ENCODE peak calls at places on chromosomes 16 and 17, in nine cellular contexts. One of them, this sample, is unnamed.
A peak's percentile ranks its signal among the peaks of the same experiment; 100 is the strongest.

GRCh38 chr17:46795379-46795952 is 23.0 kb downstream of the WNT3 start:
- DNase-seq in BJ: no peak
- DNase-seq in pancreas: no peak
- DNase-seq in fibroblast of the aortic adventitia: no peak
- DNase-seq in GM23338: no peak
- DNase-seq in AG10803: no peak
- DNase-seq in stomach: no peak
- DNase-seq in fibroblast of lung: no peak
- DNase-seq in psoas muscle: no peak
- DNase-seq in this sample: peak; percentile 13

GRCh38 chr17:57760001-57760400 is 14.9 kb upstream of the CCDC182 start:
- DNase-seq in BJ: no peak
- DNase-seq in pancreas: no peak
- DNase-seq in fibroblast of the aortic adventitia: no peak
- DNase-seq in GM23338: no peak
- DNase-seq in AG10803: no peak
- DNase-seq in stomach: no peak
- DNase-seq in fibroblast of lung: no peak
- DNase-seq in psoas muscle: no peak
- DNase-seq in this sample: no peak

GRCh38 chr17:57931488-57932137 is 23.6 kb downstream of the CUEDC1 start:
- DNase-seq in BJ: no peak
- DNase-seq in pancreas: no peak
- DNase-seq in fibroblast of the aortic adventitia: no peak
- DNase-seq in GM23338: no peak
- DNase-seq in AG10803: no peak
- DNase-seq in stomach: no peak
- DNase-seq in fibroblast of lung: no peak
- DNase-seq in psoas muscle: no peak
- DNase-seq in this sample: no peak

GRCh38 chr16:71781741-71782140 is 26.9 kb downstream of the AP1G1 start:
- DNase-seq in BJ: no peak
- DNase-seq in pancreas: no peak
- DNase-seq in fibroblast of the aortic adventitia: peak; percentile 18
- DNase-seq in GM23338: no peak
- DNase-seq in AG10803: peak; percentile 26
- DNase-seq in stomach: no peak
- DNase-seq in fibroblast of lung: peak; percentile 6
- DNase-seq in psoas muscle: no peak
- DNase-seq in this sample: peak; percentile 18

GRCh38 chr17:33291248-33292183 is 1.6 kb downstream of the ASIC2 start:
- DNase-seq in BJ: no peak
- DNase-seq in pancreas: no peak
- DNase-seq in fibroblast of the aortic adventitia: no peak
- DNase-seq in GM23338: peak; percentile 71
- DNase-seq in AG10803: peak; percentile 8
- DNase-seq in stomach: no peak
- DNase-seq in fibroblast of lung: peak; percentile 45
- DNase-seq in psoas muscle: peak; percentile 20
- DNase-seq in this sample: peak; percentile 10

GRCh38 chr17:50564916-50565315 is 4.4 kb downstream of the CACNA1G start:
- DNase-seq in BJ: no peak
- DNase-seq in pancreas: no peak
- DNase-seq in fibroblast of the aortic adventitia: peak; percentile 91
- DNase-seq in GM23338: no peak
- DNase-seq in AG10803: peak; percentile 94
- DNase-seq in stomach: no peak
- DNase-seq in fibroblast of lung: peak; percentile 77
- DNase-seq in psoas muscle: peak; percentile 84
- DNase-seq in this sample: peak; percentile 76

GRCh38 chr16:50246299-50247122 is 19.8 kb upstream of the ADCY7 start:
- DNase-seq in BJ: no peak
- DNase-seq in pancreas: peak; percentile 48
- DNase-seq in fibroblast of the aortic adventitia: no peak
- DNase-seq in GM23338: peak; percentile 66
- DNase-seq in AG10803: no peak
- DNase-seq in stomach: no peak
- DNase-seq in fibroblast of lung: no peak
- DNase-seq in psoas muscle: no peak
- DNase-seq in this sample: no peak

GRCh38 chr17:77002103-77003045 is 134.2 kb downstream of the MGAT5B start:
- DNase-seq in BJ: no peak
- DNase-seq in pancreas: no peak
- DNase-seq in fibroblast of the aortic adventitia: peak; percentile 38
- DNase-seq in GM23338: peak; percentile 40
- DNase-seq in AG10803: peak; percentile 27
- DNase-seq in stomach: no peak
- DNase-seq in fibroblast of lung: peak; percentile 58
- DNase-seq in psoas muscle: no peak
- DNase-seq in this sample: peak; percentile 66

GRCh38 chr17:71361691-71362450 is 758.9 kb upstream of the SOX9 start:
- DNase-seq in BJ: no peak
- DNase-seq in pancreas: no peak
- DNase-seq in fibroblast of the aortic adventitia: no peak
- DNase-seq in GM23338: no peak
- DNase-seq in AG10803: peak; percentile 47
- DNase-seq in stomach: no peak
- DNase-seq in fibroblast of lung: peak; percentile 77
- DNase-seq in psoas muscle: no peak
- DNase-seq in this sample: peak; percentile 25

GRCh38 chr16:31452631-31453106 is 6.6 kb upstream of the ARMC5 start:
- DNase-seq in BJ: peak; percentile 77
- DNase-seq in pancreas: no peak
- DNase-seq in fibroblast of the aortic adventitia: peak; percentile 94
- DNase-seq in GM23338: peak; percentile 42
- DNase-seq in AG10803: peak; percentile 96
- DNase-seq in stomach: no peak
- DNase-seq in fibroblast of lung: peak; percentile 93
- DNase-seq in psoas muscle: no peak
- DNase-seq in this sample: peak; percentile 92

GRCh38 chr17:44248220-44248529 is 19.8 kb downstream of the SLC4A1 start:
- DNase-seq in BJ: no peak
- DNase-seq in pancreas: no peak
- DNase-seq in fibroblast of the aortic adventitia: no peak
- DNase-seq in GM23338: no peak
- DNase-seq in AG10803: no peak
- DNase-seq in stomach: no peak
- DNase-seq in fibroblast of lung: no peak
- DNase-seq in psoas muscle: no peak
- DNase-seq in this sample: no peak

GRCh38 chr17:81025756-81026155 is 9.2 kb upstream of the BAIAP2 start:
- DNase-seq in BJ: no peak
- DNase-seq in pancreas: no peak
- DNase-seq in fibroblast of the aortic adventitia: peak; percentile 54
- DNase-seq in GM23338: no peak
- DNase-seq in AG10803: peak; percentile 43
- DNase-seq in stomach: no peak
- DNase-seq in fibroblast of lung: no peak
- DNase-seq in psoas muscle: peak; percentile 52
- DNase-seq in this sample: no peak

GRCh38 chr17:16150251-16150859 is 65.0 kb downstream of the NCOR1 start:
- DNase-seq in BJ: no peak
- DNase-seq in pancreas: no peak
- DNase-seq in fibroblast of the aortic adventitia: peak; percentile 37
- DNase-seq in GM23338: no peak
- DNase-seq in AG10803: peak; percentile 16
- DNase-seq in stomach: no peak
- DNase-seq in fibroblast of lung: peak; percentile 61
- DNase-seq in psoas muscle: no peak
- DNase-seq in this sample: peak; percentile 77

GRCh38 chr17:73933871-73934270 is 269.6 kb upstream of the RPL38 start:
- DNase-seq in BJ: no peak
- DNase-seq in pancreas: no peak
- DNase-seq in fibroblast of the aortic adventitia: no peak
- DNase-seq in GM23338: peak; percentile 25
- DNase-seq in AG10803: peak; percentile 15
- DNase-seq in stomach: no peak
- DNase-seq in fibroblast of lung: no peak
- DNase-seq in psoas muscle: no peak
- DNase-seq in this sample: no peak

GRCh38 chr17:81354944-81355327 is 40.3 kb upstream of the BAHCC1 start:
- DNase-seq in BJ: no peak
- DNase-seq in pancreas: peak; percentile 93
- DNase-seq in fibroblast of the aortic adventitia: no peak
- DNase-seq in GM23338: no peak
- DNase-seq in AG10803: no peak
- DNase-seq in stomach: no peak
- DNase-seq in fibroblast of lung: no peak
- DNase-seq in psoas muscle: no peak
- DNase-seq in this sample: no peak

GRCh38 chr17:45016823-45017222 is 34.6 kb downstream of the DCAKD start:
- DNase-seq in BJ: no peak
- DNase-seq in pancreas: no peak
- DNase-seq in fibroblast of the aortic adventitia: no peak
- DNase-seq in GM23338: peak; percentile 74
- DNase-seq in AG10803: peak; percentile 19
- DNase-seq in stomach: no peak
- DNase-seq in fibroblast of lung: no peak
- DNase-seq in psoas muscle: no peak
- DNase-seq in this sample: no peak

GRCh38 chr17:44001461-44001920 is 2.9 kb upstream of the NAGS start:
- DNase-seq in BJ: no peak
- DNase-seq in pancreas: no peak
- DNase-seq in fibroblast of the aortic adventitia: no peak
- DNase-seq in GM23338: no peak
- DNase-seq in AG10803: no peak
- DNase-seq in stomach: no peak
- DNase-seq in fibroblast of lung: no peak
- DNase-seq in psoas muscle: no peak
- DNase-seq in this sample: no peak

GRCh38 chr17:83162035-83162745 is 82.8 kb downstream of the METRNL start:
- DNase-seq in BJ: no peak
- DNase-seq in pancreas: no peak
- DNase-seq in fibroblast of the aortic adventitia: no peak
- DNase-seq in GM23338: no peak
- DNase-seq in AG10803: no peak
- DNase-seq in stomach: no peak
- DNase-seq in fibroblast of lung: no peak
- DNase-seq in psoas muscle: no peak
- DNase-seq in this sample: no peak
- TF ChIP-seq CTCF in BJ: no peak
- TF ChIP-seq CTCF in pancreas: no peak
- TF ChIP-seq CTCF in fibroblast of the aortic adventitia: no peak
- TF ChIP-seq CTCF in GM23338: no peak
- TF ChIP-seq CTCF in AG10803: no peak
- TF ChIP-seq CTCF in stomach: no peak
- TF ChIP-seq CTCF in fibroblast of lung: no peak
- TF ChIP-seq CTCF in psoas muscle: no peak
- TF ChIP-seq CTCF in this sample: no peak

GRCh38 chr16:27242398-27242797 is 26.2 kb downstream of the NSMCE1 start:
- DNase-seq in BJ: no peak
- DNase-seq in pancreas: no peak
- DNase-seq in fibroblast of the aortic adventitia: no peak
- DNase-seq in GM23338: no peak
- DNase-seq in AG10803: no peak
- DNase-seq in stomach: no peak
- DNase-seq in fibroblast of lung: no peak
- DNase-seq in psoas muscle: no peak
- DNase-seq in this sample: no peak
- H3K4me3 ChIP-seq in BJ: no peak overlapping the region
- H3K4me3 ChIP-seq in pancreas: no peak overlapping the region
- H3K4me3 ChIP-seq in fibroblast of the aortic adventitia: no peak overlapping the region
- H3K4me3 ChIP-seq in GM23338: no peak overlapping the region
- H3K4me3 ChIP-seq in AG10803: peak overlapping the region; percentile 39
- H3K4me3 ChIP-seq in stomach: no peak overlapping the region
- H3K4me3 ChIP-seq in fibroblast of lung: peak overlapping the region; percentile 38
- H3K4me3 ChIP-seq in psoas muscle: no peak overlapping the region
- H3K4me3 ChIP-seq in this sample: peak overlapping the region; percentile 39

GRCh38 chr17:64216385-64217248 is 46.4 kb downstream of the TEX2 start:
- DNase-seq in BJ: no peak
- DNase-seq in pancreas: peak; percentile 45
- DNase-seq in fibroblast of the aortic adventitia: peak; percentile 82
- DNase-seq in GM23338: peak; percentile 57
- DNase-seq in AG10803: no peak
- DNase-seq in stomach: peak; percentile 53
- DNase-seq in fibroblast of lung: peak; percentile 51
- DNase-seq in psoas muscle: peak; percentile 44
- DNase-seq in this sample: peak; percentile 62
- TF ChIP-seq CTCF in BJ: peak; percentile 15
- TF ChIP-seq CTCF in pancreas: no peak
- TF ChIP-seq CTCF in fibroblast of the aortic adventitia: no peak
- TF ChIP-seq CTCF in GM23338: peak; percentile 63
- TF ChIP-seq CTCF in AG10803: no peak
- TF ChIP-seq CTCF in stomach: no peak
- TF ChIP-seq CTCF in fibroblast of lung: no peak
- TF ChIP-seq CTCF in psoas muscle: no peak
- TF ChIP-seq CTCF in this sample: peak; percentile 5

GRCh38 chr16:280552-280951 is at the start of gene ARHGDIG:
- DNase-seq in BJ: no peak
- DNase-seq in pancreas: peak; percentile 62
- DNase-seq in fibroblast of the aortic adventitia: no peak
- DNase-seq in GM23338: peak; percentile 54
- DNase-seq in AG10803: no peak
- DNase-seq in stomach: no peak
- DNase-seq in fibroblast of lung: no peak
- DNase-seq in psoas muscle: no peak
- DNase-seq in this sample: no peak

GRCh38 chr16:282491-282890 is 473 bp upstream of the PDIA2 start:
- DNase-seq in BJ: no peak
- DNase-seq in pancreas: peak; percentile 52
- DNase-seq in fibroblast of the aortic adventitia: no peak
- DNase-seq in GM23338: no peak
- DNase-seq in AG10803: no peak
- DNase-seq in stomach: no peak
- DNase-seq in fibroblast of lung: no peak
- DNase-seq in psoas muscle: no peak
- DNase-seq in this sample: no peak

GRCh38 chr16:280005-280421 is 378 bp upstream of the ARHGDIG start:
- DNase-seq in BJ: no peak
- DNase-seq in pancreas: peak; percentile 67
- DNase-seq in fibroblast of the aortic adventitia: no peak
- DNase-seq in GM23338: peak; percentile 42
- DNase-seq in AG10803: no peak
- DNase-seq in stomach: no peak
- DNase-seq in fibroblast of lung: no peak
- DNase-seq in psoas muscle: no peak
- DNase-seq in this sample: no peak

GRCh38 chr16:281660-282249 is 1.2 kb upstream of the PDIA2 start:
- DNase-seq in BJ: no peak
- DNase-seq in pancreas: peak; percentile 63
- DNase-seq in fibroblast of the aortic adventitia: no peak
- DNase-seq in GM23338: no peak
- DNase-seq in AG10803: no peak
- DNase-seq in stomach: no peak
- DNase-seq in fibroblast of lung: no peak
- DNase-seq in psoas muscle: no peak
- DNase-seq in this sample: no peak

DNA sequence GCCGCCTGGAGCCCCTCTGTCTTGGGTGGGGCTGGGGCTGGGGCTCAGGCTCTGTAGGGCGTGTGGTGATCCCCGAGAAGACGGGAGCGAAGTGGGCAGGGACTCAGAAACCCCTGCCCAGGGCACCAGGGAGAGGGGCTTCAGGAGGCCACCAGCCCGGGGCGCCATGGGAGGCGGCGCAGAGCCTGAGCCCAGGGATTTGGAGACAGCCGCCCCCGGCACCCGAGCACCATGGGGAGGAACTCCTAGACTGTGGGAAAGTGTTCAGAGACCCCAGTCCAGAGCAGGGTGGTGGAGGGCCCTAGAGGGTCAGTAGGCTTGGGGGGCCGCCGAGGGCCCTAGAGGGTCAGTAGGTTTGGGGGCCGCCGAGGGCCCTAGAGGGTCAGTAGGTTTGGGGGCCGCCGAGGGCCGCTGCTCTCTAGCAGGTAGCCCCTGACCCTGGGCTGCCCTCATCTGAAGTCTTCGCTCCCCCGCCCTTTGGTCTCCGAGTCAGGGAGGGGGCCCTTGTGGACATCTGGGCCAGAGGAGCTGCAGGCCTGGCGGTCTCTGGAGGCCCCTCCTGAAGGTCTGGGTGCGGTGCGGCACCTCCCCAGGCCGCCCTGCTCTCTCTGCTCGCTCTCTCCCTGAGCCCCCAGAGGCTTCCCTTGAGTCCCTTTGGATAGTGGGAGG is 734 bp downstream of the ARHGDIG start:
- DNase-seq in BJ: no peak
- DNase-seq in pancreas: peak; percentile 55
- DNase-seq in fibroblast of the aortic adventitia: no peak
- DNase-seq in GM23338: no peak
- DNase-seq in AG10803: no peak
- DNase-seq in stomach: no peak
- DNase-seq in fibroblast of lung: no peak
- DNase-seq in psoas muscle: no peak
- DNase-seq in this sample: no peak
- H3K4me3 ChIP-seq in BJ: no peak overlapping the region
- H3K4me3 ChIP-seq in pancreas: peak overlapping the region; percentile 65
- H3K4me3 ChIP-seq in fibroblast of the aortic adventitia: no peak overlapping the region
- H3K4me3 ChIP-seq in GM23338: peak overlapping the region; percentile 69
- H3K4me3 ChIP-seq in AG10803: no peak overlapping the region
- H3K4me3 ChIP-seq in stomach: peak overlapping the region; percentile 45
- H3K4me3 ChIP-seq in fibroblast of lung: no peak overlapping the region
- H3K4me3 ChIP-seq in psoas muscle: peak overlapping the region; percentile 57
- H3K4me3 ChIP-seq in this sample: peak overlapping the region; percentile 19